ENCODE peak calls at places on chromosomes 12 and 14, in ten cellular contexts. U is MM.1S; T is fibroblast of pulmonary artery; E is nephron progenitor cell; Y is prostate gland; A is activated CD8-positive, alpha-beta T cell treated with anti-CD3 and anti-CD28 coated beads for 36 hours; F is lower leg skin; D is Peyer's patch; B is AG09319; W is A549. P is an unnamed sample.

GRCh38 chr12:51549637-51550036 is 41.4 kb upstream of the SCN8A start:
- DNase-seq in T (no peak), W (no peak), Y (no peak), F (peak), E (no peak), A (no peak), U (no peak), D (no peak), B (peak), P (no peak)

GRCh38 chr14:31835049-31835448 is 242.1 kb upstream of the ARHGAP5 start:
- DNase-seq in B (no peak), E (no peak), Y (no peak), W (no peak), D (no peak), U (no peak), T (no peak), A (no peak), F (no peak), P (no peak)

GRCh38 chr14:76329951-76330350 is 46.0 kb upstream of the ESRRB start:
- DNase-seq in U (no peak), B (no peak), A (no peak), T (no peak), E (no peak), D (no peak), W (no peak), F (no peak), Y (no peak), P (no peak)

GRCh38 chr12:76274699-76275098 is 73.5 kb downstream of the BBS10 start:
- DNase-seq in T (no peak), W (no peak), A (peak), D (no peak), Y (no peak), B (no peak), F (no peak), E (no peak), U (no peak), P (no peak)

GRCh38 chr14:19906665-19907064 is 13.7 kb upstream of the OR4K5 start:
- DNase-seq in W (no peak), B (no peak), E (no peak), Y (no peak), A (no peak), U (no peak), D (no peak), F (no peak), T (no peak), P (no peak)

GRCh38 chr14:90460136-90460535 is 63.3 kb downstream of the CALM1 start:
- DNase-seq in U (no peak), F (peak), W (no peak), B (no peak), T (no peak), E (no peak), A (no peak), Y (no peak), D (no peak), P (no peak)

GRCh38 chr12:70243510-70244331 is 488 bp downstream of the CNOT2 start:
- DNase-seq in F (peak), Y (peak), W (peak), B (peak), E (peak), U (peak), D (peak), A (peak), T (peak), P (peak)

GRCh38 chr12:105322070-105322469 is 8.4 kb upstream of the C12orf75 start:
- DNase-seq in Y (no peak), T (no peak), U (no peak), A (no peak), B (peak), W (no peak), E (no peak), D (no peak), F (no peak), P (no peak)

GRCh38 chr14:20631821-20632389 is 9.6 kb downstream of the OR6S1 start:
- DNase-seq in B (no peak), A (peak), F (peak), W (peak), T (peak), E (peak), Y (peak), U (no peak), D (peak), P (no peak)

GRCh38 chr14:100994082-100994481 is 90.6 kb upstream of the RTL1 start:
- DNase-seq in D (no peak), B (no peak), A (no peak), U (no peak), F (no peak), W (no peak), T (no peak), E (no peak), Y (no peak), P (no peak)

GRCh38 chr14:39469094-39469710 is 37.0 kb upstream of the FBXO33 start:
- DNase-seq in E (peak), B (no peak), U (peak), W (no peak), F (no peak), D (no peak), Y (no peak), T (peak), A (peak), P (no peak)

GRCh38 chr12:103833095-103833777 is 7.8 kb downstream of the NT5DC3 start:
- DNase-seq in B (no peak), Y (no peak), E (no peak), A (no peak), T (no peak), D (no peak), U (no peak), F (no peak), W (no peak), P (no peak)

GRCh38 chr12:21538259-21538658 is 12.2 kb downstream of the SPX start:
- DNase-seq in F (no peak), A (no peak), B (no peak), U (no peak), Y (no peak), E (no peak), D (no peak), W (no peak), T (no peak), P (no peak)

GRCh38 chr14:78835909-78836308 is 665.7 kb downstream of the NRXN3 start:
- DNase-seq in W (no peak), D (no peak), U (no peak), T (no peak), A (no peak), E (no peak), B (no peak), Y (no peak), F (no peak), P (no peak)

GRCh38 chr12:20549115-20549719 is 145.9 kb upstream of the SLCO1C1 start:
- DNase-seq in Y (no peak), T (peak), A (no peak), D (no peak), W (peak), U (peak), F (no peak), B (no peak), E (peak), P (no peak)

GRCh38 chr12:81942588-81942987 is 183.4 kb upstream of the PPFIA2 start:
- DNase-seq in A (no peak), W (no peak), F (no peak), E (no peak), T (no peak), B (no peak), U (peak), Y (no peak), D (no peak), P (no peak)

GRCh38 chr14:55913324-55914035 is 204.7 kb upstream of the PELI2 start:
- DNase-seq in B (no peak), F (no peak), A (no peak), W (no peak), Y (no peak), E (no peak), T (peak), U (no peak), D (no peak), P (no peak)

GRCh38 chr14:70955543-70956480 is 48.6 kb downstream of the PCNX1 start:
- DNase-seq in T (peak), A (peak), F (no peak), W (no peak), E (no peak), B (peak), U (peak), Y (no peak), D (no peak), P (no peak)

GRCh38 chr14:85867450-85867849 is 337.5 kb downstream of the FLRT2 start:
- DNase-seq in W (peak), E (no peak), U (no peak), B (no peak), Y (no peak), F (no peak), T (no peak), A (no peak), D (no peak), P (no peak)

GRCh38 chr12:124790650-124791400 is 72.8 kb downstream of the SCARB1 start:
- DNase-seq in F (no peak), W (no peak), B (no peak), Y (no peak), U (no peak), E (no peak), A (no peak), T (no peak), D (no peak), P (no peak)

GRCh38 chr12:12436831-12437345 is 80.0 kb downstream of the BORCS5 start:
- DNase-seq in A (no peak), Y (no peak), E (no peak), U (no peak), T (no peak), F (no peak), B (no peak), D (no peak), W (no peak), P (no peak)

GRCh38 chr12:5453471-5453870 is 21.6 kb downstream of the NTF3 start:
- DNase-seq in A (no peak), T (no peak), D (no peak), W (no peak), U (no peak), B (no peak), F (no peak), E (no peak), Y (no peak), P (no peak)

GRCh38 chr14:102131741-102132140 is 8.0 kb upstream of the WDR20 start:
- DNase-seq in Y (no peak), A (no peak), E (no peak), F (no peak), D (no peak), B (no peak), T (no peak), W (no peak), U (no peak), P (no peak)

GRCh38 chr12:90909069-90909676 is 45.8 kb downstream of the CCER1 start:
- DNase-seq in Y (no peak), W (peak), T (peak), U (peak), E (peak), A (peak), B (no peak), D (no peak), F (no peak), P (no peak)

GRCh38 chr12:110312581-110313360 is 31.7 kb downstream of the ATP2A2 start:
- DNase-seq in D (no peak), F (no peak), B (no peak), W (peak), E (no peak), Y (no peak), U (no peak), T (peak), A (peak), P (no peak)

GRCh38 chr12:112906712-112907414 is at the start of gene OAS1:
- DNase-seq in W (peak), E (no peak), D (no peak), F (no peak), B (no peak), Y (peak), A (peak), T (peak), U (peak), P (peak)

GRCh38 chr14:34103176-34103575 is 152.3 kb upstream of the EGLN3 start:
- DNase-seq in B (no peak), E (no peak), A (no peak), U (no peak), T (no peak), F (no peak), Y (no peak), W (no peak), D (no peak), P (no peak)

GRCh38 chr14:32606297-32606696 is 277.2 kb downstream of the AKAP6 start:
- DNase-seq in U (no peak), A (no peak), F (no peak), W (no peak), D (no peak), Y (no peak), T (no peak), B (no peak), E (no peak), P (no peak)

DNA sequence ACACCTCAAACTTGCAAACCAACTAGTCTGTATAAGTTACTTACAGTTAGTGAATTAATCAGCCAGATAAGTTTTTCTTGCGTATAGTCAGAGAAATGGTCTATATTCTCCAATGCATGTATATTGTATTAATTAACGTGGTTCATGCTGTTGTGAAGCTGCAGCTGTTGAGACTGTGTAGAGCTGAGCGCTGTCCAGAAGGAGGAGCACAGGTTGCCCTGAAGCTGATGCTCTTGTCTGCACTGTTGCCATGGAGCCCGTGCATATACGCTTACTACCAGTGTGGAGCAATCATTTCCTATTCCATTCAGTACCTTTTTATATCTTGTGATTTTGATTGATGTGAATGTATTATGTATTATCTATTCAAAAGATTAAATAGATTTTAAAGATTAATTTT is 74.3 kb upstream of the ARID2 start:
- DNase-seq in Y (no peak), D (no peak), F (no peak), E (peak), T (peak), A (peak), W (no peak), B (no peak), U (no peak), P (no peak)
- TF ChIP-seq CTCF in Y (no peak), D (no peak), F (no peak), E (no peak), T (no peak), A (peak), W (no peak), B (no peak), U (no peak), P (no peak)

GRCh38 chr12:67457799-67458680 is 188.9 kb downstream of the CAND1 start:
- DNase-seq in F (no peak), Y (no peak), A (no peak), B (no peak), T (peak), E (no peak), D (no peak), W (no peak), U (no peak), P (peak)
- TF ChIP-seq CTCF in F (no peak), Y (no peak), A (peak), B (peak), T (peak), E (peak), D (no peak), W (no peak), U (no peak), P (peak)

GRCh38 chr12:562634-563033 is 100.6 kb downstream of the NINJ2 start:
- DNase-seq in B (no peak), F (no peak), T (no peak), E (no peak), Y (no peak), A (peak), U (no peak), W (no peak), D (no peak), P (no peak)

GRCh38 chr12:563250-563781 is 99.9 kb downstream of the NINJ2 start:
- DNase-seq in U (no peak), B (no peak), D (no peak), A (peak), Y (no peak), T (no peak), W (no peak), E (no peak), F (no peak), P (no peak)

GRCh38 chr12:563899-564298 is 99.3 kb downstream of the NINJ2 start:
- DNase-seq in E (no peak), F (no peak), U (no peak), B (no peak), Y (no peak), W (no peak), A (no peak), T (no peak), D (no peak), P (no peak)

GRCh38 chr12:565589-566105 is 97.6 kb downstream of the NINJ2 start:
- DNase-seq in E (no peak), Y (no peak), T (no peak), W (no peak), F (no peak), D (no peak), B (no peak), U (no peak), A (no peak), P (no peak)

DNA sequence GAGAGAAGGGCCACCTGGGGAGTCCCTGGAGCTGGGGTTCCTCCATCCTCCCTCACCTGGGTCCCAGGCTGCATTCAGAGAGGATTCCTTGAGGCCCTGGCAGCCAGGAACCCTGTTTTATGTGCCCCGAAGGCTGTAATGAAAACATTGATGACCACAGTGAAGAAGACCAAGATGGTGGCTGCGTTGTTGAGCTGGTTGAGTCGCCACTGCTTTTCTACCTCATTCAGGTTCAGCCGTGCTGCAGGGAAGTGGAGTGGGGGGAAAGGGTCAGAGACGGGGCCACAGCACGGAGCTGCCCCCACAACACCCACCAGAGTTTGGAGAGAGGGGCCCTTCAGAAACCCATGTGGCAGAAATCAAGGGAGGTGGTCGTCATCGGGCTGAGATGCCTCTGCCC is 98.1 kb downstream of the NINJ2 start:
- DNase-seq in W (no peak), F (no peak), E (no peak), T (no peak), D (no peak), B (no peak), Y (no peak), A (no peak), U (no peak), P (no peak)
- TF ChIP-seq CTCF in W (no peak), F (no peak), E (no peak), T (no peak), D (no peak), B (no peak), Y (no peak), A (no peak), U (no peak), P (no peak)

GRCh38 chr12:92702754-92703679 is at the start of gene PLEKHG7:
- DNase-seq in A (peak), B (no peak), E (no peak), D (peak), U (peak), Y (no peak), W (no peak), F (no peak), T (no peak), P (peak)
- TF ChIP-seq CTCF in A (no peak), B (no peak), E (no peak), D (no peak), U (no peak), Y (no peak), W (no peak), F (no peak), T (no peak), P (no peak)

GRCh38 chr12:96698965-96699364 is 208.1 kb upstream of the NEDD1 start:
- DNase-seq in B (no peak), E (no peak), F (no peak), T (no peak), Y (no peak), W (no peak), D (no peak), A (no peak), U (no peak), P (no peak)

GRCh38 chr12:96698521-96698920 is 208.5 kb upstream of the NEDD1 start:
- DNase-seq in F (no peak), U (no peak), A (no peak), B (no peak), E (no peak), Y (no peak), W (no peak), T (no peak), D (no peak), P (no peak)
- TF ChIP-seq CTCF in F (no peak), U (no peak), A (no peak), B (no peak), E (no peak), Y (no peak), W (peak), T (peak), D (no peak), P (no peak)

GRCh38 chr12:25960176-25960575 is 1.7 kb downstream of the RASSF8 start:
- DNase-seq in W (peak), B (no peak), F (no peak), T (peak), Y (no peak), E (peak), D (no peak), U (peak), A (no peak), P (no peak)

GRCh38 chr12:25960926-25961325 is 2.4 kb downstream of the RASSF8 start:
- DNase-seq in A (no peak), W (no peak), E (no peak), Y (no peak), B (no peak), T (no peak), U (no peak), D (no peak), F (no peak), P (no peak)

GRCh38 chr12:25958254-25959068 is at the start of gene RASSF8:
- DNase-seq in A (peak), W (peak), U (peak), E (peak), Y (peak), D (peak), F (peak), T (peak), B (peak), P (peak)

GRCh38 chr12:25957898-25958253 is 606 bp upstream of the RASSF8 start:
- DNase-seq in W (peak), D (no peak), F (no peak), U (peak), T (peak), E (no peak), Y (no peak), A (peak), B (no peak), P (no peak)

DNA sequence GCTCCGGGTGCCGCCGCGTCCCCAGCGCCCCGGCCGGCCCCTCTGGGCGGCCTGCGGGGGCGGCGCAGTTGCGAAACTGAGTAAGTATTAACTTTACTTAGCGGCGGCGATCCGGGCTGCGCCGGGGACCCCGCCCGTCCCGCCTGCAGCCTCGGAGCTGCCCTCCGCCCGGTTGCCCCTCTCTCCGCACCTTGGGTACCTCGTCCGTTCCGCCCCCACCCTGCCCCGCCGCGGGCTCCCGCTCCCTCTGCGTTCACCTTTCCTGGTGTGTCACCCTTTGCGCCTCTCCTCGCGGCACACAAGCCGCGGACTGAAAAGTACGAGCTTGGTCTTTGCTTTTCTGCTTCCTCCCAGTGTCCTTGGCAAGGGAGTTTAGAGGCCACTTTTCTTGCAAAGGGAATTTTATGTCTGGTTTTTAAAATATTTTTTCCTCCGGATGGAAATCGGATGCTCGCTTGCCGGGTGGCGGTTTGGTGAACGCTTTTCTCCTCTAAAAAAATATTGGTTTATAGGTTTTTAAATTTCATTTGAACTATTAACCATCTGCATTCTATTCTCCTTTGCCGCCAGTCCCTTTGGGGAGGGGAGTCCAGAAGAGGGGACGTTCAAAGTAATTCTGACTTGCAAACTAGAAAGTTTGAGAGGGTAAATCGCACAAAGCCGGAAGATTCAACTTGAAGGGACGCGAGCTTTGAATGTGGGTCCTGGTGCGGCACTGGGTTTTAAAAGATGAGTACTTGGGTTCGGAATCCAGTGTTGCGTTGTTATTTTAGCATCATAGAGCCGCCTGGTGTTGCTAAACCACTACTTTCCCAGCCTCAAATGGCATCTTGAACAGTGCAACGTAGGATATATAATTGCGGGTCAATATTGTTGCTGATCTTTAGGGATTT is 833 bp downstream of the RASSF8 start:
- DNase-seq in B (peak), F (peak), Y (peak), T (peak), E (peak), U (peak), D (peak), W (peak), A (peak), P (no peak)
- TF ChIP-seq CTCF in B (peak), F (no peak), Y (no peak), T (peak), E (no peak), U (no peak), D (no peak), W (no peak), A (no peak), P (no peak)

GRCh38 chr14:105165134-105165704 is 3.4 kb downstream of the JAG2 start:
- DNase-seq in F (no peak), E (peak), D (peak), B (no peak), T (no peak), A (no peak), U (no peak), Y (no peak), W (no peak), P (no peak)
- TF ChIP-seq CTCF in F (no peak), E (no peak), D (no peak), B (no peak), T (no peak), A (no peak), U (no peak), Y (no peak), W (no peak), P (no peak)